ENCODE peak calls at places on chromosome 18, in five cellular contexts. One of them, this sample, is unnamed.

GRCh38 chr18:46158498-46158897 is 54.3 kb downstream of the HAUS1 start:
- DNase-seq in astrocyte: no peak
- DNase-seq in HL-60: no peak
- DNase-seq in fibroblast of lung: no peak
- DNase-seq in epithelial cell of esophagus: peak
- DNase-seq in this sample: no peak

GRCh38 chr18:63476666-63477065 is at the start of gene SERPINB5:
- DNase-seq in astrocyte: no peak
- DNase-seq in HL-60: no peak
- DNase-seq in fibroblast of lung: no peak
- DNase-seq in epithelial cell of esophagus: peak
- DNase-seq in this sample: no peak

GRCh38 chr18:468841-469796 is 31.4 kb downstream of the COLEC12 start:
- DNase-seq in astrocyte: no peak
- DNase-seq in HL-60: peak
- DNase-seq in fibroblast of lung: no peak
- DNase-seq in epithelial cell of esophagus: no peak
- DNase-seq in this sample: no peak

GRCh38 chr18:21004721-21005120 is 106.9 kb downstream of the ROCK1 start:
- DNase-seq in astrocyte: peak
- DNase-seq in HL-60: no peak
- DNase-seq in fibroblast of lung: peak
- DNase-seq in epithelial cell of esophagus: peak
- DNase-seq in this sample: no peak

GRCh38 chr18:72871091-72871490 is 3.3 kb upstream of the NETO1 start:
- DNase-seq in astrocyte: peak
- DNase-seq in HL-60: no peak
- DNase-seq in fibroblast of lung: peak
- DNase-seq in epithelial cell of esophagus: peak
- DNase-seq in this sample: no peak

GRCh38 chr18:60279394-60279793 is 93.2 kb downstream of the MC4R start:
- DNase-seq in astrocyte: no peak
- DNase-seq in HL-60: no peak
- DNase-seq in fibroblast of lung: no peak
- DNase-seq in epithelial cell of esophagus: no peak
- DNase-seq in this sample: no peak

GRCh38 chr18:2223859-2224258 is 347.4 kb downstream of the METTL4 start:
- DNase-seq in astrocyte: peak
- DNase-seq in HL-60: peak
- DNase-seq in fibroblast of lung: peak
- DNase-seq in epithelial cell of esophagus: peak
- DNase-seq in this sample: no peak

GRCh38 chr18:58231930-58232329 is 187.9 kb downstream of the NEDD4L start:
- DNase-seq in astrocyte: no peak
- DNase-seq in HL-60: no peak
- DNase-seq in fibroblast of lung: no peak
- DNase-seq in epithelial cell of esophagus: peak
- DNase-seq in this sample: no peak

GRCh38 chr18:39835303-39836030 is 2119.6 kb upstream of the PIK3C3 start:
- DNase-seq in astrocyte: peak
- DNase-seq in HL-60: no peak
- DNase-seq in fibroblast of lung: peak
- DNase-seq in epithelial cell of esophagus: peak
- DNase-seq in this sample: no peak

GRCh38 chr18:45169610-45170009 is 445.7 kb upstream of the SLC14A2 start:
- DNase-seq in astrocyte: peak
- DNase-seq in HL-60: no peak
- DNase-seq in fibroblast of lung: peak
- DNase-seq in epithelial cell of esophagus: peak
- DNase-seq in this sample: no peak

GRCh38 chr18:10205136-10205535 is 249.3 kb upstream of the APCDD1 start:
- DNase-seq in astrocyte: peak
- DNase-seq in HL-60: no peak
- DNase-seq in fibroblast of lung: no peak
- DNase-seq in epithelial cell of esophagus: no peak
- DNase-seq in this sample: peak

GRCh38 chr18:62953663-62954062 is 238.3 kb downstream of the PHLPP1 start:
- DNase-seq in astrocyte: no peak
- DNase-seq in HL-60: peak
- DNase-seq in fibroblast of lung: no peak
- DNase-seq in epithelial cell of esophagus: no peak
- DNase-seq in this sample: no peak

GRCh38 chr18:23835076-23835475 is 145.8 kb downstream of the LAMA3 start:
- DNase-seq in astrocyte: no peak
- DNase-seq in HL-60: no peak
- DNase-seq in fibroblast of lung: no peak
- DNase-seq in epithelial cell of esophagus: peak
- DNase-seq in this sample: no peak

GRCh38 chr18:57738078-57738477 is 65.0 kb downstream of the ATP8B1 start:
- DNase-seq in astrocyte: no peak
- DNase-seq in HL-60: no peak
- DNase-seq in fibroblast of lung: no peak
- DNase-seq in epithelial cell of esophagus: no peak
- DNase-seq in this sample: no peak

GRCh38 chr18:23307567-23308295 is 145.4 kb upstream of the RIOK3 start:
- DNase-seq in astrocyte: peak
- DNase-seq in HL-60: no peak
- DNase-seq in fibroblast of lung: peak
- DNase-seq in epithelial cell of esophagus: peak
- DNase-seq in this sample: no peak

GRCh38 chr18:55110436-55110835 is 151.2 kb upstream of the CCDC68 start:
- DNase-seq in astrocyte: peak
- DNase-seq in HL-60: no peak
- DNase-seq in fibroblast of lung: no peak
- DNase-seq in epithelial cell of esophagus: no peak
- DNase-seq in this sample: no peak

GRCh38 chr18:70377317-70377799 is 88.5 kb downstream of the SOCS6 start:
- DNase-seq in astrocyte: no peak
- DNase-seq in HL-60: no peak
- DNase-seq in fibroblast of lung: peak
- DNase-seq in epithelial cell of esophagus: no peak
- DNase-seq in this sample: no peak

GRCh38 chr18:1585881-1586488 is 681.3 kb downstream of the ADCYAP1 start:
- DNase-seq in astrocyte: peak
- DNase-seq in HL-60: peak
- DNase-seq in fibroblast of lung: peak
- DNase-seq in epithelial cell of esophagus: peak
- DNase-seq in this sample: no peak

GRCh38 chr18:8499810-8500663 is 109.2 kb upstream of the RAB12 start:
- DNase-seq in astrocyte: no peak
- DNase-seq in HL-60: no peak
- DNase-seq in fibroblast of lung: no peak
- DNase-seq in epithelial cell of esophagus: no peak
- DNase-seq in this sample: no peak

GRCh38 chr18:48139427-48140347 is 209.2 kb upstream of the SMAD2 start:
- DNase-seq in astrocyte: no peak
- DNase-seq in HL-60: no peak
- DNase-seq in fibroblast of lung: no peak
- DNase-seq in epithelial cell of esophagus: no peak
- DNase-seq in this sample: peak

GRCh38 chr18:48029296-48029986 is 99.0 kb upstream of the SMAD2 start:
- DNase-seq in astrocyte: no peak
- DNase-seq in HL-60: no peak
- DNase-seq in fibroblast of lung: no peak
- DNase-seq in epithelial cell of esophagus: no peak
- DNase-seq in this sample: no peak

GRCh38 chr18:58998421-58999203 is 133.9 kb downstream of the ZNF532 start:
- DNase-seq in astrocyte: peak
- DNase-seq in HL-60: no peak
- DNase-seq in fibroblast of lung: peak
- DNase-seq in epithelial cell of esophagus: peak
- DNase-seq in this sample: peak

GRCh38 chr18:1930291-1931270 is 640.7 kb downstream of the METTL4 start:
- DNase-seq in astrocyte: no peak
- DNase-seq in HL-60: no peak
- DNase-seq in fibroblast of lung: no peak
- DNase-seq in epithelial cell of esophagus: no peak
- DNase-seq in this sample: no peak

GRCh38 chr18:23871410-23871809 is 143.1 kb upstream of the TTC39C start:
- DNase-seq in astrocyte: peak
- DNase-seq in HL-60: no peak
- DNase-seq in fibroblast of lung: no peak
- DNase-seq in epithelial cell of esophagus: peak
- DNase-seq in this sample: peak

GRCh38 chr18:45651269-45651668 is 36.0 kb downstream of the SLC14A2 start:
- DNase-seq in astrocyte: no peak
- DNase-seq in HL-60: no peak
- DNase-seq in fibroblast of lung: no peak
- DNase-seq in epithelial cell of esophagus: no peak
- DNase-seq in this sample: no peak

GRCh38 chr18:58848685-58849084 is 16.0 kb upstream of the ZNF532 start:
- DNase-seq in astrocyte: peak
- DNase-seq in HL-60: no peak
- DNase-seq in fibroblast of lung: no peak
- DNase-seq in epithelial cell of esophagus: peak
- DNase-seq in this sample: no peak

GRCh38 chr18:34942975-34943374 is 98.2 kb upstream of the MAPRE2 start:
- DNase-seq in astrocyte: no peak
- DNase-seq in HL-60: no peak
- DNase-seq in fibroblast of lung: no peak
- DNase-seq in epithelial cell of esophagus: no peak
- DNase-seq in this sample: no peak

GRCh38 chr18:52907942-52908341 is 567.9 kb downstream of the DCC start:
- DNase-seq in astrocyte: no peak
- DNase-seq in HL-60: no peak
- DNase-seq in fibroblast of lung: no peak
- DNase-seq in epithelial cell of esophagus: no peak
- DNase-seq in this sample: no peak

GRCh38 chr18:3468833-3469232 is 18.9 kb downstream of the TGIF1 start:
- DNase-seq in astrocyte: no peak
- DNase-seq in HL-60: peak
- DNase-seq in fibroblast of lung: no peak
- DNase-seq in epithelial cell of esophagus: no peak
- DNase-seq in this sample: no peak

GRCh38 chr18:13629841-13630747 is 96.3 kb downstream of the FAM210A start:
- DNase-seq in astrocyte: peak
- DNase-seq in HL-60: peak
- DNase-seq in fibroblast of lung: peak
- DNase-seq in epithelial cell of esophagus: peak
- DNase-seq in this sample: peak

GRCh38 chr18:45049548-45050307 is 369.0 kb downstream of the SETBP1 start:
- DNase-seq in astrocyte: peak
- DNase-seq in HL-60: no peak
- DNase-seq in fibroblast of lung: peak
- DNase-seq in epithelial cell of esophagus: no peak
- DNase-seq in this sample: no peak

GRCh38 chr18:58140366-58141325 is 96.6 kb downstream of the NEDD4L start:
- DNase-seq in astrocyte: no peak
- DNase-seq in HL-60: no peak
- DNase-seq in fibroblast of lung: no peak
- DNase-seq in epithelial cell of esophagus: no peak
- DNase-seq in this sample: no peak

GRCh38 chr18:7242954-7243353 is 12.1 kb downstream of the LRRC30 start:
- DNase-seq in astrocyte: no peak
- DNase-seq in HL-60: no peak
- DNase-seq in fibroblast of lung: no peak
- DNase-seq in epithelial cell of esophagus: no peak
- DNase-seq in this sample: no peak
- TF ChIP-seq CTCF in astrocyte: no peak
- TF ChIP-seq CTCF in HL-60: no peak
- TF ChIP-seq CTCF in fibroblast of lung: no peak
- TF ChIP-seq CTCF in epithelial cell of esophagus: no peak
- TF ChIP-seq CTCF in this sample: no peak

GRCh38 chr18:32899819-32900218 is 127.0 kb upstream of the KLHL14 start:
- DNase-seq in astrocyte: no peak
- DNase-seq in HL-60: no peak
- DNase-seq in fibroblast of lung: peak
- DNase-seq in epithelial cell of esophagus: no peak
- DNase-seq in this sample: no peak
- TF ChIP-seq CTCF in astrocyte: peak
- TF ChIP-seq CTCF in HL-60: no peak
- TF ChIP-seq CTCF in fibroblast of lung: no peak
- TF ChIP-seq CTCF in epithelial cell of esophagus: no peak
- TF ChIP-seq CTCF in this sample: no peak

DNA sequence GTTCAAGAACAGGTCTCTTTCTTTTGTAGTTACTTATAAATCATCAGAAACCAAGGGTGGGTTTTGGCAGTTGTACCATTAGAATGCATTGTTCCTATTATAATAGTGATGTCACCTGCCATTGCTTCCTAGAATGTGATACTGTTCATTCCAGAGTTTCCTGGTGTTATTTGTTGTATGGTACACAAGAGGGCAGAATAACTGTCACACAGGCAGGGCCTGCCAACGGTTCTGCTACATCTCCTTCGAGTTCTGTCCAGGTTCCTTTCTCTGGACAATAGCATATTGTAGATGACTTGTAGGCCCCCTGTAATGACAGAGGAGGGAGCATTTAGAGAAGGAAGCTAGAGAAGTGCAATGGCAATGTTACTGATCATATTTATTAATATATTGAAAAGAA is 98.3 kb downstream of the KLHL14 start:
- DNase-seq in astrocyte: no peak
- DNase-seq in HL-60: no peak
- DNase-seq in fibroblast of lung: no peak
- DNase-seq in epithelial cell of esophagus: peak
- DNase-seq in this sample: no peak
- TF ChIP-seq CTCF in astrocyte: no peak
- TF ChIP-seq CTCF in HL-60: no peak
- TF ChIP-seq CTCF in fibroblast of lung: no peak
- TF ChIP-seq CTCF in epithelial cell of esophagus: peak
- TF ChIP-seq CTCF in this sample: no peak

GRCh38 chr18:11591957-11592356 is 17.4 kb upstream of the SLC35G4 start:
- DNase-seq in astrocyte: no peak
- DNase-seq in HL-60: no peak
- DNase-seq in fibroblast of lung: no peak
- DNase-seq in epithelial cell of esophagus: no peak
- DNase-seq in this sample: no peak
- TF ChIP-seq CTCF in astrocyte: no peak
- TF ChIP-seq CTCF in HL-60: no peak
- TF ChIP-seq CTCF in fibroblast of lung: no peak
- TF ChIP-seq CTCF in epithelial cell of esophagus: no peak
- TF ChIP-seq CTCF in this sample: no peak

GRCh38 chr18:36372902-36373301 is 75.4 kb downstream of the FHOD3 start:
- DNase-seq in astrocyte: peak
- DNase-seq in HL-60: peak
- DNase-seq in fibroblast of lung: peak
- DNase-seq in epithelial cell of esophagus: peak
- DNase-seq in this sample: no peak
- TF ChIP-seq CTCF in astrocyte: peak
- TF ChIP-seq CTCF in HL-60: no peak
- TF ChIP-seq CTCF in fibroblast of lung: no peak
- TF ChIP-seq CTCF in epithelial cell of esophagus: peak
- TF ChIP-seq CTCF in this sample: no peak